ENCODE peak calls at places on chromosomes 4 and X, in six cellular contexts. One of them, this sample, is unnamed.

GRCh38 chr4:3710451-3711182 is 55.6 kb upstream of the ADRA2C start:
- DNase-seq in CD8-positive, alpha-beta memory T cell: no peak
- DNase-seq in PC-9: no peak
- DNase-seq in H9: no peak
- DNase-seq in neuronal stem cell: peak; percentile 54
- DNase-seq in BE2C: peak; percentile 4
- DNase-seq in this sample: no peak

GRCh38 chr4:67198757-67199156 is 346.5 kb downstream of the CENPC start:
- DNase-seq in CD8-positive, alpha-beta memory T cell: no peak
- DNase-seq in PC-9: no peak
- DNase-seq in H9: peak; percentile 31
- DNase-seq in neuronal stem cell: no peak
- DNase-seq in BE2C: no peak
- DNase-seq in this sample: no peak

GRCh38 chrX:49237060-49237459 is 1.8 kb downstream of the CCDC22 start:
- DNase-seq in CD8-positive, alpha-beta memory T cell: no peak
- DNase-seq in PC-9: no peak
- DNase-seq in H9: no peak
- DNase-seq in neuronal stem cell: no peak
- DNase-seq in BE2C: no peak
- DNase-seq in this sample: no peak

GRCh38 chr4:168593399-168593798 is 96.5 kb downstream of the PALLD start:
- DNase-seq in CD8-positive, alpha-beta memory T cell: no peak
- DNase-seq in PC-9: no peak
- DNase-seq in H9: no peak
- DNase-seq in neuronal stem cell: no peak
- DNase-seq in BE2C: no peak
- DNase-seq in this sample: no peak

GRCh38 chr4:153790962-153791551 is 2.2 kb upstream of the SFRP2 start:
- DNase-seq in CD8-positive, alpha-beta memory T cell: no peak
- DNase-seq in PC-9: no peak
- DNase-seq in H9: peak; percentile 91
- DNase-seq in neuronal stem cell: peak; percentile 70
- DNase-seq in BE2C: peak; percentile 21
- DNase-seq in this sample: peak; percentile 11

GRCh38 chr4:84218002-84218401 is 281.1 kb downstream of the NKX6-1 start:
- DNase-seq in CD8-positive, alpha-beta memory T cell: no peak
- DNase-seq in PC-9: no peak
- DNase-seq in H9: peak; percentile 37
- DNase-seq in neuronal stem cell: peak; percentile 14
- DNase-seq in BE2C: no peak
- DNase-seq in this sample: no peak

GRCh38 chrX:43949669-43950068 is 23.5 kb downstream of the NDP start:
- DNase-seq in CD8-positive, alpha-beta memory T cell: peak; percentile 10
- DNase-seq in PC-9: no peak
- DNase-seq in H9: peak; percentile 78
- DNase-seq in neuronal stem cell: no peak
- DNase-seq in BE2C: peak; percentile 70
- DNase-seq in this sample: no peak

GRCh38 chrX:131874300-131874699 is 148.8 kb upstream of the STK26 start:
- DNase-seq in CD8-positive, alpha-beta memory T cell: no peak
- DNase-seq in PC-9: no peak
- DNase-seq in H9: no peak
- DNase-seq in neuronal stem cell: no peak
- DNase-seq in BE2C: no peak
- DNase-seq in this sample: no peak

GRCh38 chrX:23832750-23833149 is 49.8 kb downstream of the SAT1 start:
- DNase-seq in CD8-positive, alpha-beta memory T cell: no peak
- DNase-seq in PC-9: no peak
- DNase-seq in H9: no peak
- DNase-seq in neuronal stem cell: no peak
- DNase-seq in BE2C: no peak
- DNase-seq in this sample: no peak

GRCh38 chr4:145819246-145820181 is 119.1 kb downstream of the ZNF827 start:
- DNase-seq in CD8-positive, alpha-beta memory T cell: no peak
- DNase-seq in PC-9: no peak
- DNase-seq in H9: no peak
- DNase-seq in neuronal stem cell: no peak
- DNase-seq in BE2C: no peak
- DNase-seq in this sample: no peak

GRCh38 chr4:36267491-36268254 is 13.7 kb upstream of the DTHD1 start:
- DNase-seq in CD8-positive, alpha-beta memory T cell: no peak
- DNase-seq in PC-9: no peak
- DNase-seq in H9: no peak
- DNase-seq in neuronal stem cell: no peak
- DNase-seq in BE2C: no peak
- DNase-seq in this sample: no peak

GRCh38 chr4:184347251-184348239 is 126.8 kb downstream of the IRF2 start:
- DNase-seq in CD8-positive, alpha-beta memory T cell: no peak
- DNase-seq in PC-9: peak; percentile 71
- DNase-seq in H9: peak; percentile 89
- DNase-seq in neuronal stem cell: peak; percentile 62
- DNase-seq in BE2C: no peak
- DNase-seq in this sample: no peak

GRCh38 chr4:185541251-185541671 is 6.0 kb upstream of the PDLIM3 start:
- DNase-seq in CD8-positive, alpha-beta memory T cell: no peak
- DNase-seq in PC-9: no peak
- DNase-seq in H9: no peak
- DNase-seq in neuronal stem cell: no peak
- DNase-seq in BE2C: no peak
- DNase-seq in this sample: no peak

GRCh38 chrX:125203737-125204578 is 115.7 kb upstream of the TEX13C start:
- DNase-seq in CD8-positive, alpha-beta memory T cell: no peak
- DNase-seq in PC-9: no peak
- DNase-seq in H9: peak; percentile 53
- DNase-seq in neuronal stem cell: no peak
- DNase-seq in BE2C: no peak
- DNase-seq in this sample: no peak

GRCh38 chr4:186726440-186727148 is 2.9 kb upstream of the FAT1 start:
- DNase-seq in CD8-positive, alpha-beta memory T cell: no peak
- DNase-seq in PC-9: peak; percentile 80
- DNase-seq in H9: peak; percentile 85
- DNase-seq in neuronal stem cell: peak; percentile 86
- DNase-seq in BE2C: peak; percentile 48
- DNase-seq in this sample: no peak

GRCh38 chrX:43953218-43953617 is 20.0 kb downstream of the NDP start:
- DNase-seq in CD8-positive, alpha-beta memory T cell: no peak
- DNase-seq in PC-9: no peak
- DNase-seq in H9: no peak
- DNase-seq in neuronal stem cell: no peak
- DNase-seq in BE2C: no peak
- DNase-seq in this sample: no peak

GRCh38 chr4:17667253-17667652 is 52.8 kb downstream of the MED28 start:
- DNase-seq in CD8-positive, alpha-beta memory T cell: no peak
- DNase-seq in PC-9: no peak
- DNase-seq in H9: no peak
- DNase-seq in neuronal stem cell: no peak
- DNase-seq in BE2C: no peak
- DNase-seq in this sample: no peak

GRCh38 chr4:47650584-47651130 is 165.6 kb downstream of the ATP10D start:
- DNase-seq in CD8-positive, alpha-beta memory T cell: no peak
- DNase-seq in PC-9: no peak
- DNase-seq in H9: no peak
- DNase-seq in neuronal stem cell: no peak
- DNase-seq in BE2C: no peak
- DNase-seq in this sample: no peak

GRCh38 chr4:2745516-2745915 is 10.6 kb downstream of the TNIP2 start:
- DNase-seq in CD8-positive, alpha-beta memory T cell: no peak
- DNase-seq in PC-9: no peak
- DNase-seq in H9: no peak
- DNase-seq in neuronal stem cell: no peak
- DNase-seq in BE2C: no peak
- DNase-seq in this sample: no peak

GRCh38 chr4:80362578-80363181 is 27.1 kb downstream of the CFAP299 start:
- DNase-seq in CD8-positive, alpha-beta memory T cell: peak; percentile 9
- DNase-seq in PC-9: peak; percentile 30
- DNase-seq in H9: peak; percentile 65
- DNase-seq in neuronal stem cell: peak; percentile 41
- DNase-seq in BE2C: peak; percentile 33
- DNase-seq in this sample: no peak

GRCh38 chrX:112822892-112823291 is 17.7 kb downstream of the AMOT start:
- DNase-seq in CD8-positive, alpha-beta memory T cell: no peak
- DNase-seq in PC-9: no peak
- DNase-seq in H9: peak; percentile 58
- DNase-seq in neuronal stem cell: no peak
- DNase-seq in BE2C: no peak
- DNase-seq in this sample: no peak

GRCh38 chr4:1718095-1718850 is 2.9 kb downstream of the TMEM129 start:
- DNase-seq in CD8-positive, alpha-beta memory T cell: no peak
- DNase-seq in PC-9: no peak
- DNase-seq in H9: peak; percentile 22
- DNase-seq in neuronal stem cell: no peak
- DNase-seq in BE2C: no peak
- DNase-seq in this sample: no peak

GRCh38 chrX:1026263-1027015 is 186.0 kb downstream of the CRLF2 start:
- DNase-seq in CD8-positive, alpha-beta memory T cell: no peak
- DNase-seq in PC-9: no peak
- DNase-seq in H9: no peak
- DNase-seq in neuronal stem cell: no peak
- DNase-seq in BE2C: no peak
- DNase-seq in this sample: no peak
- H3K9me3 ChIP-seq in CD8-positive, alpha-beta memory T cell: peaks cover 3% of the 10 kb centered on the region
- H3K9me3 ChIP-seq in PC-9: no peaks in the 10 kb centered on the region
- H3K9me3 ChIP-seq in H9: peaks cover 2% of the 10 kb centered on the region
- H3K9me3 ChIP-seq in neuronal stem cell: peaks cover under 1% of the 10 kb centered on the region
- H3K9me3 ChIP-seq in BE2C: no peaks in the 10 kb centered on the region
- H3K9me3 ChIP-seq in this sample: no peaks in the 10 kb centered on the region

DNA sequence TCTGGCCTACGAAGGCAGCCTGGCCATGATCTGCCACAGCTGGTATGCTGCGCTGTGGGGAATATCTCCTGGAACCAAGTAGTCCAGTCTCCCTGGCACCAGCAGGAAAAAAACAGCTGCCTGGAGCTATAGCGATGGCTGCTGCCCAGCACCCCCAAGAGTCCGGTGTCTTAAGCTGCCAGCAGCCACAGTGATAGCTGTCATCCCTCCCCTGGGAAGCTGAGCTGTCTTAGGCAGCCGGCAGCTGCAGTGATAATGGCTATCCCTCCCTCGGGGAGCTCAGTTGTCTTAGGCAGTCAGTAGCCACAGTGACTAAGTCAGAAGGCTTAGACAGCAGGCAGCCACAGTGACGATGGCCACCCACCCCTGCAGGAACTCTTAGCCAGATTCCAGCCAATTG is 205.1 kb downstream of the STPG2 start:
- DNase-seq in CD8-positive, alpha-beta memory T cell: no peak
- DNase-seq in PC-9: no peak
- DNase-seq in H9: no peak
- DNase-seq in neuronal stem cell: no peak
- DNase-seq in BE2C: peak; percentile 79
- DNase-seq in this sample: no peak
- H3K9me3 ChIP-seq in CD8-positive, alpha-beta memory T cell: no peaks in the 10 kb centered on the region
- H3K9me3 ChIP-seq in PC-9: no peaks in the 10 kb centered on the region
- H3K9me3 ChIP-seq in H9: no peaks in the 10 kb centered on the region
- H3K9me3 ChIP-seq in neuronal stem cell: peaks cover 3% of the 10 kb centered on the region
- H3K9me3 ChIP-seq in BE2C: no peaks in the 10 kb centered on the region
- H3K9me3 ChIP-seq in this sample: peaks cover 3% of the 10 kb centered on the region

GRCh38 chrX:81875800-81876199 is 673.9 kb downstream of the SH3BGRL start:
- DNase-seq in CD8-positive, alpha-beta memory T cell: no peak
- DNase-seq in PC-9: no peak
- DNase-seq in H9: no peak
- DNase-seq in neuronal stem cell: no peak
- DNase-seq in BE2C: no peak
- DNase-seq in this sample: no peak
- H3K9me3 ChIP-seq in CD8-positive, alpha-beta memory T cell: no peaks in the 10 kb centered on the region
- H3K9me3 ChIP-seq in PC-9: no peaks in the 10 kb centered on the region
- H3K9me3 ChIP-seq in H9: peaks cover 85% of the 10 kb centered on the region
- H3K9me3 ChIP-seq in neuronal stem cell: no peaks in the 10 kb centered on the region
- H3K9me3 ChIP-seq in BE2C: no peaks in the 10 kb centered on the region
- H3K9me3 ChIP-seq in this sample: no peaks in the 10 kb centered on the region

GRCh38 chr4:271492-272103 is 33.7 kb downstream of the ZNF732 start:
- DNase-seq in CD8-positive, alpha-beta memory T cell: no peak
- DNase-seq in PC-9: no peak
- DNase-seq in H9: no peak
- DNase-seq in neuronal stem cell: no peak
- DNase-seq in BE2C: no peak
- DNase-seq in this sample: no peak
- H3K9me3 ChIP-seq in CD8-positive, alpha-beta memory T cell: peaks cover 21% of the 10 kb centered on the region
- H3K9me3 ChIP-seq in PC-9: no peaks in the 10 kb centered on the region
- H3K9me3 ChIP-seq in H9: peaks cover 40% of the 10 kb centered on the region
- H3K9me3 ChIP-seq in neuronal stem cell: peaks cover 15% of the 10 kb centered on the region
- H3K9me3 ChIP-seq in BE2C: peaks cover 3% of the 10 kb centered on the region
- H3K9me3 ChIP-seq in this sample: peaks cover 36% of the 10 kb centered on the region

GRCh38 chr4:68410643-68411042 is 36.6 kb upstream of the TMPRSS11E start:
- DNase-seq in CD8-positive, alpha-beta memory T cell: no peak
- DNase-seq in PC-9: no peak
- DNase-seq in H9: no peak
- DNase-seq in neuronal stem cell: no peak
- DNase-seq in BE2C: no peak
- DNase-seq in this sample: no peak

DNA sequence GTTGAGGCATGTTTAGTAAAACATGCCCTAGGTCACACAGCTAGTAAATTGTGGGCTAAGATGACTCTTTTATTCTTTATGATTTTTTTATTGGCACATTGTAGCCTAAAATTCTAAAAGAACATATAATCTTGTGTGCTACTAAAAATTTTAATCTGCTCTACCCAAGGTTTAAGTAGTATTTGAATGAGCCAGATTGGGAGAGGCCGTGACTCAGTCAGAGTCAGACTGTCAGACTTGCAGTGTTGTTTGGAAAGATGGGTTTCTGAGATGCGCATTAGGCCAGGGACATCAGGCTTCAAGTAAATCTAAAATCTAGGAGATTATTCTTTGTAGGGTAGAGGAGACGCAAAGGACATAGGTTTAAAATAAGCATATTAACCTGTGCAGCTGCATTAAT is 30.7 kb upstream of the TMPRSS11E start:
- DNase-seq in CD8-positive, alpha-beta memory T cell: no peak
- DNase-seq in PC-9: no peak
- DNase-seq in H9: no peak
- DNase-seq in neuronal stem cell: no peak
- DNase-seq in BE2C: no peak
- DNase-seq in this sample: no peak
- H3K9me3 ChIP-seq in CD8-positive, alpha-beta memory T cell: no peaks in the 10 kb centered on the region
- H3K9me3 ChIP-seq in PC-9: no peaks in the 10 kb centered on the region
- H3K9me3 ChIP-seq in H9: peaks cover 22% of the 10 kb centered on the region
- H3K9me3 ChIP-seq in neuronal stem cell: peaks cover 1% of the 10 kb centered on the region
- H3K9me3 ChIP-seq in BE2C: no peaks in the 10 kb centered on the region
- H3K9me3 ChIP-seq in this sample: no peaks in the 10 kb centered on the region

DNA sequence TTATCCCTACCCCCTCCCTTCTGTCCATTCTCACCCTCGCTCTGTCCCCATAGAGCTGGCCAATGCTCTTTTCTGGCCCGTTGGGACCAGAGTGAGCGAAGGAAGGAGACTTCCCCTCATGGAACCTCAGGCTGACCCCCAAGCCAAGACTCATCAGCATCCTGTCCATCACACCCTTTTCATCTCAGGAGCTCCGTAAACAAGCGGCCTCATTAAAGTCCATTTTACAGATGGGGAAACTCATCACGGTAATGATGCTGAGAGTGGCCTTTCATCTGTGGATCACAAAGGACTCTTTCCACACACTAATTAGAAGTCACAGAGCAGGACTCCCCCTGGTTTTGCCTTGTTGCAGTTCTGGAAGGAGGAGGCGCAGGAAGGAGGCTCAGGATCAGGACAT is 67.4 kb upstream of the SLC34A2 start:
- DNase-seq in CD8-positive, alpha-beta memory T cell: no peak
- DNase-seq in PC-9: no peak
- DNase-seq in H9: no peak
- DNase-seq in neuronal stem cell: peak; percentile 37
- DNase-seq in BE2C: no peak
- DNase-seq in this sample: no peak
- H3K9me3 ChIP-seq in CD8-positive, alpha-beta memory T cell: no peaks in the 10 kb centered on the region
- H3K9me3 ChIP-seq in PC-9: no peaks in the 10 kb centered on the region
- H3K9me3 ChIP-seq in H9: no peaks in the 10 kb centered on the region
- H3K9me3 ChIP-seq in neuronal stem cell: no peaks in the 10 kb centered on the region
- H3K9me3 ChIP-seq in BE2C: no peaks in the 10 kb centered on the region
- H3K9me3 ChIP-seq in this sample: no peaks in the 10 kb centered on the region

This sample was measured in T-helper 17 cell.